ENCODE peak calls at places on chromosome 12, in six cellular contexts. H is pancreas, I is cardiac muscle cell, M is tibial artery, D is HCT116, T is ovary. S is an unnamed sample.

GRCh38 chr12:546265-546919 is 86.7 kb downstream of the B4GALNT3 start:
- DNase-seq in H (no peak), I (no peak), M (no peak), D (no peak), T (no peak), S (no peak)

GRCh38 chr12:106980944-106981343 is 6.0 kb downstream of the MTERF2 start:
- DNase-seq in H (no peak), I (no peak), M (no peak), D (no peak), T (no peak), S (no peak)

GRCh38 chr12:92094751-92095161 is 50.9 kb downstream of the BTG1 start:
- DNase-seq in H (no peak), I (no peak), M (no peak), D (no peak), T (no peak), S (no peak)

GRCh38 chr12:102769323-102769916 is 147.6 kb downstream of the PAH start:
- DNase-seq in H (peak; percentile 23), I (peak; percentile 57), M (peak; percentile 70), D (peak; percentile 26), T (peak; percentile 63), S (peak; percentile 10)

GRCh38 chr12:98595152-98595988 is 1.9 kb downstream of the SLC25A3 start:
- DNase-seq in H (no peak), I (no peak), M (no peak), D (no peak), T (no peak), S (peak; percentile 29)

GRCh38 chr12:107903377-107904061 is 129.0 kb downstream of the ASCL4 start:
- DNase-seq in H (peak; percentile 75), I (peak; percentile 84), M (no peak), D (no peak), T (peak; percentile 10), S (no peak)

GRCh38 chr12:1799068-1799881 is 21.1 kb upstream of the LRTM2 start:
- DNase-seq in H (no peak), I (no peak), M (peak; percentile 62), D (no peak), T (no peak), S (no peak)

GRCh38 chr12:121792607-121793500 is 634 bp downstream of the RHOF start:
- DNase-seq in H (no peak), I (peak; percentile 83), M (no peak), D (no peak), T (peak; percentile 73), S (no peak)

GRCh38 chr12:55706840-55707671 is 648 bp downstream of the ITGA7 start:
- DNase-seq in H (no peak), I (peak; percentile 42), M (peak; percentile 77), D (no peak), T (no peak), S (no peak)

GRCh38 chr12:108371801-108372344 is 32.8 kb upstream of the CMKLR1 start:
- DNase-seq in H (no peak), I (no peak), M (peak; percentile 81), D (no peak), T (no peak), S (no peak)

GRCh38 chr12:50110762-50111416 is 1.1 kb upstream of the COX14 start:
- DNase-seq in H (peak; percentile 44), I (peak; percentile 92), M (peak; percentile 93), D (no peak), T (peak; percentile 50), S (no peak)

GRCh38 chr12:110794623-110795280 is 52.0 kb upstream of the CCDC63 start:
- DNase-seq in H (no peak), I (no peak), M (no peak), D (no peak), T (peak; percentile 7), S (no peak)

GRCh38 chr12:12901158-12901791 is 9.9 kb downstream of the GPRC5A start:
- DNase-seq in H (no peak), I (no peak), M (peak; percentile 87), D (no peak), T (peak; percentile 72), S (no peak)

GRCh38 chr12:122813310-122813713 is 21.9 kb upstream of the HIP1R start:
- DNase-seq in H (no peak), I (no peak), M (no peak), D (no peak), T (no peak), S (no peak)

GRCh38 chr12:94263905-94264655 is 115.7 kb downstream of the PLXNC1 start:
- DNase-seq in H (no peak), I (no peak), M (no peak), D (no peak), T (no peak), S (no peak)

GRCh38 chr12:87157791-87158190 is 871.4 kb downstream of the C12orf50 start:
- DNase-seq in H (no peak), I (no peak), M (no peak), D (no peak), T (no peak), S (peak; percentile 86)

GRCh38 chr12:4138051-4138450 is 135.5 kb upstream of the CCND2 start:
- DNase-seq in H (no peak), I (no peak), M (no peak), D (no peak), T (no peak), S (no peak)

GRCh38 chr12:108966378-108967151 is 54.3 kb downstream of the SVOP start:
- DNase-seq in H (no peak), I (no peak), M (no peak), D (no peak), T (no peak), S (no peak)

GRCh38 chr12:51592034-51592705 is 1.1 kb downstream of the SCN8A start:
- DNase-seq in H (no peak), I (no peak), M (no peak), D (no peak), T (no peak), S (peak; percentile 33)
- H3K4me3 ChIP-seq in H (no peak overlapping the region), I (no peak overlapping the region), M (no peak overlapping the region), D (no peak overlapping the region), T (no peak overlapping the region), S (peak overlapping the region; percentile 86)

DNA sequence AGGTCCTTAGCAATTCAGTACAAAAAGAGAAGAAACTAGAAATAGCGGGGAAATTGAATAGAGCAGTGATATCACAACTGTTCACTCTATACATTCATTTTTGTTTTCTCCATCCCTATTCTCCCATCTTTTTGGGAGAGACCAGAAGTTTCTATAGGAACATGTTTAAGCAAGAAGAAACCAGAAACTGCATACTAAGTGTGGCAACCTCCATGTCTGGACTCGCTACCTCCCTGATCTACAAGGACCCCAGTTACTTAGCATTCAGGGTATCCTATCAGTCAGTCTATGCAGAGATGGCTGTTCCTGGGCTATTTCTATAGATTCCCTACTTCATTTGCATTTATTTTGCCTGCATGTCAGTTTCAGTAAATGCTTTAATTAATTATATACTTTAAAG is 178.6 kb downstream of the PHLDA1 start:
- DNase-seq in H (no peak), I (no peak), M (no peak), D (no peak), T (no peak), S (no peak)
- TF ChIP-seq CTCF in H (no peak), I (no peak), M (no peak), D (no peak), T (no peak), S (no peak)

DNA sequence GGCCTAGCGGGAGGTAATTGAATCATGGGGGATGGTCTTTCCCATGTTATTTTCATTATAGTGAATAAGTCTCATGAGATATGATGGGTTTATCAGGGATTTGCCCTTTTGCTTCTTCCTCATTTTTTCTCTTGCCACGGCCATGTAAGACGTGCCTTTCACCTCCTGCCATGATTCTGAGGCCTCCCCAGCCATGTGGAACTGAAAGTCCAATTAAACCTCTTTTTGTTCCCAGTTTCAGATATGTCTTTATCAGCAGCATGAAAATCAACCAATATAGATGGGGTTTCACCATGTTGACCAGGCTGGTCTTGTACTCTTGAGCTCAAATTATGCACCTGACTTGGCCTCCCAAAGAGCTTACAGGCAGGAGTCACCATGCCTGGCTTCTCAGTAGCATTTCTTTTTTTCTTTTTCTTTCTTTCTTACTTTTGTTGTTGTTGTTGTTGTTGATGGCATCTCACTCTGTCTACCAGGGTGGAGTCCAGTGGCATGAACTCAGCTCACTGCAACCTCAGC is 33.2 kb downstream of the TSPAN19 start:
- DNase-seq in H (no peak), I (no peak), M (no peak), D (no peak), T (no peak), S (no peak)
- H3K27ac ChIP-seq in H (no peak overlapping the region), I (no peak overlapping the region), M (no peak overlapping the region), D (no peak overlapping the region), T (no peak overlapping the region), S (no peak overlapping the region)

GRCh38 chr12:53728206-53728605 is 954 bp upstream of the CALCOCO1 start:
- DNase-seq in H (no peak), I (no peak), M (no peak), D (no peak), T (no peak), S (no peak)
- H3K4me3 ChIP-seq in H (no peak overlapping the region), I (no peak overlapping the region), M (peak overlapping the region; percentile 69), D (peak overlapping the region; percentile 70), T (no peak overlapping the region), S (no peak overlapping the region)

S was measured in AG04450.